ENCODE peak calls at places on chromosomes 7 and 10, in six cellular contexts. N, C, Z, F, I and W are unnamed samples.

GRCh38 chr10:77943086-77943901 is 16.7 kb upstream of the DLG5 start:
- DNase-seq in I (peak), Z (peak), N (no peak), C (no peak), F (no peak), W (peak)

GRCh38 chr10:116112232-116113231 is 160.5 kb downstream of the GFRA1 start:
- DNase-seq in F (no peak), C (no peak), N (no peak), Z (no peak), I (peak), W (no peak)

GRCh38 chr7:155234950-155235789 is 62.5 kb upstream of the INSIG1 start:
- DNase-seq in Z (peak), N (no peak), C (no peak), F (no peak), I (peak), W (no peak)

GRCh38 chr7:49855281-49855980 is 82.0 kb downstream of the VWC2 start:
- DNase-seq in I (no peak), C (no peak), Z (no peak), N (no peak), F (peak), W (no peak)

GRCh38 chr7:38186593-38187314 is 8.7 kb downstream of the STARD3NL start:
- DNase-seq in N (no peak), F (no peak), Z (peak), I (peak), C (no peak), W (peak)

GRCh38 chr7:20141666-20142065 is 75.5 kb downstream of the MACC1 start:
- DNase-seq in Z (no peak), F (no peak), N (no peak), C (no peak), I (peak), W (no peak)

GRCh38 chr7:150949564-150949963 is 28.6 kb downstream of the KCNH2 start:
- DNase-seq in C (peak), Z (no peak), N (no peak), F (peak), I (no peak), W (no peak)

GRCh38 chr7:151793991-151794507 is 82.9 kb downstream of the PRKAG2 start:
- DNase-seq in Z (no peak), F (no peak), C (peak), I (no peak), N (no peak), W (no peak)

GRCh38 chr7:43136064-43136463 is 23.6 kb downstream of the HECW1 start:
- DNase-seq in I (no peak), C (no peak), F (no peak), Z (no peak), N (no peak), W (no peak)

GRCh38 chr10:121854809-121855445 is 72.9 kb downstream of the ATE1 start:
- DNase-seq in F (no peak), N (no peak), Z (no peak), C (no peak), I (no peak), W (no peak)

GRCh38 chr10:1657500-1657899 is 79.8 kb downstream of the ADARB2 start:
- DNase-seq in I (no peak), F (no peak), N (no peak), Z (no peak), C (no peak), W (no peak)

GRCh38 chr7:22853674-22854157 is 31.1 kb upstream of the TOMM7 start:
- DNase-seq in Z (peak), F (no peak), C (no peak), N (peak), I (no peak), W (no peak)